ENCODE peak calls at places on chromosomes 16 and 17, in eight cellular contexts. N is CD8-positive, alpha-beta memory T cell; G is substantia nigra; T is NCI-H1092; K is T1000; Q is nephron progenitor cell; F is activated CD4-positive, alpha-beta T cell treated with anti-CD3 and anti-CD28 coated beads for 48 hours; D is BE2C. U is an unnamed sample.

GRCh38 chr16:67516296-67517177 is 12.1 kb upstream of the RIPOR1 start:
- DNase-seq in N (no peak), Q (no peak), K (no peak), D (no peak), F (no peak), T (no peak), G (no peak), U (no peak)

GRCh38 chr16:27564226-27564625 is 14.3 kb downstream of the KATNIP start:
- DNase-seq in D (no peak), F (no peak), T (no peak), N (no peak), Q (no peak), G (no peak), K (no peak), U (no peak)

GRCh38 chr17:55740515-55741352 is 10.1 kb upstream of the PCTP start:
- DNase-seq in T (no peak), F (no peak), D (no peak), K (no peak), G (no peak), N (no peak), Q (no peak), U (no peak)

GRCh38 chr17:33169580-33170285 is 123.4 kb downstream of the ASIC2 start:
- DNase-seq in N (no peak), Q (no peak), T (no peak), K (no peak), G (no peak), D (no peak), F (no peak), U (no peak)

GRCh38 chr16:58020628-58021521 is 4.7 kb upstream of the MMP15 start:
- DNase-seq in G (no peak), K (no peak), N (peak), D (peak), Q (peak), T (no peak), F (peak), U (peak)

GRCh38 chr17:4375039-4375748 is 8.7 kb upstream of the UBE2G1 start:
- DNase-seq in K (no peak), D (no peak), G (no peak), T (no peak), N (no peak), Q (no peak), F (peak), U (peak)

GRCh38 chr17:68052810-68053209 is 17.3 kb downstream of the KPNA2 start:
- DNase-seq in Q (no peak), D (no peak), K (no peak), F (no peak), G (no peak), N (no peak), T (no peak), U (no peak)

GRCh38 chr17:17151962-17152361 is 54.2 kb downstream of the PLD6 start:
- DNase-seq in T (no peak), G (peak), D (no peak), Q (no peak), N (no peak), F (peak), K (peak), U (peak)

GRCh38 chr16:23318639-23319038 is 16.5 kb downstream of the SCNN1B start:
- DNase-seq in N (no peak), D (no peak), T (peak), Q (no peak), F (no peak), K (no peak), G (no peak), U (no peak)

GRCh38 chr17:18143044-18143936 is 34.7 kb downstream of the MYO15A start:
- DNase-seq in D (peak), T (no peak), Q (no peak), F (peak), K (no peak), N (no peak), G (no peak), U (no peak)

GRCh38 chr17:44024853-44025252 is 10.1 kb upstream of the TMEM101 start:
- DNase-seq in F (no peak), D (no peak), N (no peak), G (no peak), Q (no peak), T (no peak), K (no peak), U (no peak)

GRCh38 chr17:40306395-40306794 is 2.6 kb upstream of the RARA start:
- DNase-seq in D (no peak), F (no peak), G (no peak), K (no peak), N (no peak), Q (no peak), T (no peak), U (no peak)

GRCh38 chr17:73255671-73256181 is 6.0 kb downstream of the CPSF4L start:
- DNase-seq in Q (peak), K (peak), D (peak), G (peak), T (peak), N (peak), F (peak), U (peak)

GRCh38 chr17:45050680-45051059 is 762 bp downstream of the DCAKD start:
- DNase-seq in N (no peak), Q (no peak), T (no peak), G (no peak), D (no peak), K (no peak), F (peak), U (peak)

GRCh38 chr16:30534368-30535105 is at the start of gene ZNF747:
- DNase-seq in G (peak), Q (peak), N (peak), K (peak), D (peak), F (peak), T (peak), U (peak)

GRCh38 chr16:7508656-7509055 is 176.0 kb downstream of the RBFOX1 start:
- DNase-seq in K (no peak), Q (no peak), N (no peak), T (no peak), D (no peak), G (no peak), F (no peak), U (no peak)

GRCh38 chr16:22183901-22184614 is 21.8 kb downstream of the SDR42E2 start:
- DNase-seq in F (no peak), Q (peak), K (no peak), T (no peak), G (no peak), N (no peak), D (peak), U (no peak)

GRCh38 chr16:7436306-7436705 is 103.7 kb downstream of the RBFOX1 start:
- DNase-seq in F (no peak), D (no peak), T (no peak), G (no peak), K (no peak), Q (no peak), N (no peak), U (no peak)

GRCh38 chr16:28538733-28539596 is at the start of gene NUPR1:
- DNase-seq in D (no peak), T (no peak), Q (no peak), K (no peak), G (peak), F (no peak), N (no peak), U (no peak)

GRCh38 chr16:85296859-85297698 is 184.8 kb upstream of the CIBAR2 start:
- DNase-seq in K (no peak), G (no peak), Q (peak), F (peak), N (no peak), D (peak), T (peak), U (peak)

GRCh38 chr16:1158456-1159324 is 5.8 kb downstream of the CACNA1H start:
- DNase-seq in N (no peak), Q (peak), D (no peak), F (no peak), G (no peak), K (no peak), T (no peak), U (no peak)

GRCh38 chr17:29138184-29138955 is 41.8 kb downstream of the MYO18A start:
- DNase-seq in T (no peak), G (no peak), N (peak), Q (no peak), K (no peak), D (no peak), F (peak), U (peak)

GRCh38 chr16:87560428-87561199 is 41.7 kb upstream of the JPH3 start:
- DNase-seq in T (no peak), G (no peak), K (no peak), D (peak), Q (no peak), N (peak), F (peak), U (peak)

GRCh38 chr16:50360779-50361178 is 8.0 kb downstream of the BRD7 start:
- DNase-seq in F (no peak), G (no peak), D (no peak), N (no peak), K (no peak), T (no peak), Q (no peak), U (no peak)

GRCh38 chr17:2056221-2057129 is 1.6 kb downstream of the HIC1 start:
- DNase-seq in F (peak), Q (peak), D (no peak), G (no peak), N (peak), T (no peak), K (no peak), U (peak)

GRCh38 chr17:559699-560378 is 154.8 kb downstream of the VPS53 start:
- DNase-seq in D (no peak), Q (no peak), N (no peak), F (no peak), T (no peak), G (no peak), K (no peak), U (no peak)

U was measured in CD4-positive, alpha-beta memory T cell.